ENCODE peak calls at places on chromosomes 13 and 19, in ten cellular contexts. V is left lung, H is psoas muscle, B is AG04450, S is HFFc6, G is GDM1, Q is fibroblast of lung, C is MCF 10A, Z is NCI-H510A, R is nucleus accumbens. U is an unnamed sample.
A peak's percentile ranks its signal among the peaks of the same experiment; 100 is the strongest.

GRCh38 chr13:112558696-112559418 is 29.1 kb downstream of the TUBGCP3 start:
- DNase-seq in V (no peak), H (no peak), B (no peak), S (no peak), G (no peak), Q (no peak), C (no peak), Z (no peak), R (no peak), U (no peak)

GRCh38 chr19:18346091-18346490 is 5.7 kb downstream of the PGPEP1 start:
- DNase-seq in V (no peak), H (no peak), B (no peak), S (no peak), G (no peak), Q (no peak), C (peak; percentile 72), Z (no peak), R (no peak), U (no peak)

GRCh38 chr13:90686438-90686837 is 661.0 kb upstream of the MIR17HG start:
- DNase-seq in V (no peak), H (no peak), B (peak; percentile 4), S (peak; percentile 73), G (no peak), Q (peak; percentile 92), C (peak; percentile 61), Z (no peak), R (no peak), U (peak; percentile 81)

GRCh38 chr19:49114630-49115363 is 627 bp downstream of the LIN7B start:
- DNase-seq in V (peak; percentile 88), H (peak; percentile 60), B (no peak), S (peak; percentile 32), G (no peak), Q (peak; percentile 55), C (no peak), Z (no peak), R (peak; percentile 71), U (no peak)

GRCh38 chr19:47573076-47574026 is at the start of gene ZNF541:
- DNase-seq in V (peak; percentile 85), H (peak; percentile 72), B (no peak), S (no peak), G (no peak), Q (peak; percentile 42), C (no peak), Z (no peak), R (peak; percentile 17), U (no peak)

GRCh38 chr13:59488436-59488835 is 675.3 kb downstream of the DIAPH3 start:
- DNase-seq in V (no peak), H (no peak), B (no peak), S (no peak), G (no peak), Q (no peak), C (no peak), Z (no peak), R (no peak), U (no peak)

GRCh38 chr13:35995136-35995535 is 136.0 kb downstream of the DCLK1 start:
- DNase-seq in V (no peak), H (no peak), B (no peak), S (no peak), G (no peak), Q (no peak), C (peak; percentile 27), Z (no peak), R (no peak), U (no peak)

GRCh38 chr13:25169951-25170553 is 2.0 kb downstream of the AMER2 start:
- DNase-seq in V (peak; percentile 72), H (no peak), B (no peak), S (no peak), G (no peak), Q (no peak), C (no peak), Z (no peak), R (no peak), U (no peak)

GRCh38 chr13:24073657-24074056 is 86.9 kb upstream of the SPATA13 start:
- DNase-seq in V (no peak), H (no peak), B (no peak), S (no peak), G (no peak), Q (no peak), C (no peak), Z (no peak), R (no peak), U (no peak)

GRCh38 chr13:110470272-110471009 is 91.1 kb downstream of the RAB20 start:
- DNase-seq in V (no peak), H (no peak), B (no peak), S (no peak), G (peak; percentile 49), Q (no peak), C (no peak), Z (no peak), R (no peak), U (no peak)

GRCh38 chr19:12868540-12869112 is 12.6 kb downstream of the DNASE2 start:
- DNase-seq in V (no peak), H (no peak), B (no peak), S (peak; percentile 25), G (no peak), Q (peak; percentile 11), C (peak; percentile 36), Z (no peak), R (no peak), U (peak; percentile 32)

GRCh38 chr13:50299546-50300249 is 284.5 kb downstream of the KCNRG start:
- DNase-seq in V (no peak), H (no peak), B (no peak), S (no peak), G (no peak), Q (peak; percentile 66), C (no peak), Z (no peak), R (no peak), U (no peak)

GRCh38 chr13:27481766-27482165 is 31.4 kb upstream of the MTIF3 start:
- DNase-seq in V (peak; percentile 86), H (peak; percentile 22), B (no peak), S (no peak), G (peak; percentile 17), Q (no peak), C (peak; percentile 46), Z (no peak), R (no peak), U (no peak)

GRCh38 chr13:99741979-99742378 is 229.6 kb downstream of the ZIC5 start:
- DNase-seq in V (no peak), H (no peak), B (no peak), S (no peak), G (no peak), Q (no peak), C (no peak), Z (no peak), R (no peak), U (no peak)

GRCh38 chr19:4660181-4660791 is 9.9 kb downstream of the MYDGF start:
- DNase-seq in V (no peak), H (no peak), B (no peak), S (no peak), G (no peak), Q (no peak), C (peak; percentile 48), Z (no peak), R (no peak), U (no peak)

GRCh38 chr19:38142176-38143035 is 81.6 kb downstream of the DPF1 start:
- DNase-seq in V (no peak), H (peak; percentile 67), B (no peak), S (peak; percentile 31), G (no peak), Q (peak; percentile 41), C (peak; percentile 76), Z (peak; percentile 19), R (peak; percentile 43), U (peak; percentile 19)

GRCh38 chr19:50723069-50723468 is at the start of gene CLEC11A:
- DNase-seq in V (no peak), H (peak; percentile 68), B (peak; percentile 55), S (peak; percentile 83), G (no peak), Q (no peak), C (no peak), Z (no peak), R (no peak), U (no peak)

GRCh38 chr19:39318690-39319089 is 2.0 kb downstream of the LRFN1 start:
- DNase-seq in V (peak; percentile 18), H (no peak), B (no peak), S (no peak), G (no peak), Q (no peak), C (no peak), Z (no peak), R (no peak), U (no peak)

GRCh38 chr19:6677924-6678689 is 8.1 kb upstream of the TNFSF14 start:
- DNase-seq in V (peak; percentile 83), H (no peak), B (no peak), S (no peak), G (no peak), Q (no peak), C (no peak), Z (no peak), R (no peak), U (no peak)

GRCh38 chr13:29077051-29077813 is 257.1 kb downstream of the MTUS2 start:
- DNase-seq in V (no peak), H (no peak), B (no peak), S (no peak), G (no peak), Q (no peak), C (no peak), Z (no peak), R (no peak), U (no peak)

GRCh38 chr13:92575782-92576181 is 650.8 kb upstream of the GPC6 start:
- DNase-seq in V (no peak), H (no peak), B (no peak), S (no peak), G (no peak), Q (no peak), C (no peak), Z (peak; percentile 8), R (no peak), U (no peak)

GRCh38 chr13:111854403-111854802 is 212.5 kb upstream of the SOX1 start:
- DNase-seq in V (peak; percentile 51), H (no peak), B (no peak), S (no peak), G (no peak), Q (no peak), C (no peak), Z (no peak), R (no peak), U (no peak)

U was measured in NCI-H226.